ENCODE peak calls at places on chromosome 14, in four cellular contexts. One of them, this sample, is unnamed.

GRCh38 chr14:106218189-106218588 is 691.8 kb downstream of the TMEM121 start:
- DNase-seq in mucosa of descending colon: no peak
- DNase-seq in SW 1271: no peak
- DNase-seq in NCI-H446: no peak
- DNase-seq in this sample: no peak

GRCh38 chr14:104843442-104844305 is 21.4 kb upstream of the CEP170B start:
- DNase-seq in NCI-H446: no peak
- DNase-seq in mucosa of descending colon: no peak
- DNase-seq in SW 1271: no peak
- DNase-seq in this sample: no peak

GRCh38 chr14:30921305-30921704 is 46.9 kb downstream of the COCH start:
- DNase-seq in NCI-H446: no peak
- DNase-seq in SW 1271: no peak
- DNase-seq in mucosa of descending colon: no peak
- DNase-seq in this sample: no peak

GRCh38 chr14:61811882-61812346 is 49.7 kb downstream of the SNAPC1 start:
- DNase-seq in SW 1271: no peak
- DNase-seq in mucosa of descending colon: no peak
- DNase-seq in NCI-H446: no peak
- DNase-seq in this sample: no peak

GRCh38 chr14:96224480-96225096 is 19.9 kb downstream of the BDKRB2 start:
- DNase-seq in mucosa of descending colon: peak; percentile 68
- DNase-seq in SW 1271: no peak
- DNase-seq in NCI-H446: no peak
- DNase-seq in this sample: no peak

GRCh38 chr14:79543966-79544365 is 667.3 kb downstream of the DIO2 start:
- DNase-seq in mucosa of descending colon: no peak
- DNase-seq in NCI-H446: no peak
- DNase-seq in SW 1271: no peak
- DNase-seq in this sample: peak; percentile 56

GRCh38 chr14:96252323-96253052 is 3.5 kb upstream of the BDKRB1 start:
- DNase-seq in NCI-H446: no peak
- DNase-seq in mucosa of descending colon: no peak
- DNase-seq in SW 1271: no peak
- DNase-seq in this sample: no peak

GRCh38 chr14:72457641-72458040 is 436.3 kb downstream of the DPF3 start:
- DNase-seq in SW 1271: no peak
- DNase-seq in NCI-H446: no peak
- DNase-seq in mucosa of descending colon: no peak
- DNase-seq in this sample: no peak

GRCh38 chr14:102731871-102732800 is 45.1 kb upstream of the TRAF3 start:
- DNase-seq in NCI-H446: no peak
- DNase-seq in SW 1271: no peak
- DNase-seq in mucosa of descending colon: no peak
- DNase-seq in this sample: no peak

GRCh38 chr14:35336171-35337073 is 44.2 kb downstream of the PSMA6 start:
- DNase-seq in SW 1271: no peak
- DNase-seq in NCI-H446: no peak
- DNase-seq in mucosa of descending colon: peak; percentile 93
- DNase-seq in this sample: no peak

GRCh38 chr14:37870947-37871346 is 275.5 kb downstream of the TTC6 start:
- DNase-seq in NCI-H446: no peak
- DNase-seq in mucosa of descending colon: no peak
- DNase-seq in SW 1271: no peak
- DNase-seq in this sample: no peak

GRCh38 chr14:30525833-30526232 is 33.1 kb upstream of the G2E3 start:
- DNase-seq in NCI-H446: no peak
- DNase-seq in mucosa of descending colon: no peak
- DNase-seq in SW 1271: no peak
- DNase-seq in this sample: no peak

GRCh38 chr14:36264107-36264506 is 56.3 kb downstream of the MBIP start:
- DNase-seq in mucosa of descending colon: no peak
- DNase-seq in SW 1271: no peak
- DNase-seq in NCI-H446: no peak
- DNase-seq in this sample: no peak

GRCh38 chr14:99231850-99232401 is 40.1 kb downstream of the BCL11B start:
- DNase-seq in NCI-H446: no peak
- DNase-seq in SW 1271: no peak
- DNase-seq in mucosa of descending colon: no peak
- DNase-seq in this sample: no peak

GRCh38 chr14:101325319-101325718 is 236.0 kb upstream of the DIO3 start:
- DNase-seq in SW 1271: no peak
- DNase-seq in mucosa of descending colon: no peak
- DNase-seq in NCI-H446: no peak
- DNase-seq in this sample: no peak